ENCODE peak calls at places on chromosome 20, in nine cellular contexts. O, Y, D, N, V, M, T, U and S are unnamed samples.
A peak's percentile ranks its signal among the peaks of the same experiment; 100 is the strongest.

GRCh38 chr20:32742322-32743236 is 688 bp downstream of the COMMD7 start:
- DNase-seq in V (no peak), Y (peak; percentile 26), U (no peak), M (peak; percentile 14), O (no peak), D (no peak), T (no peak), N (no peak), S (no peak)

GRCh38 chr20:371755-372542 is 8.6 kb upstream of the TRIB3 start:
- DNase-seq in O (peak; percentile 79), D (peak; percentile 38), T (peak; percentile 54), V (no peak), Y (no peak), N (no peak), M (no peak), U (no peak), S (no peak)

GRCh38 chr20:34536798-34537394 is 20.7 kb downstream of the DYNLRB1 start:
- DNase-seq in M (peak; percentile 42), O (peak; percentile 51), U (no peak), N (no peak), T (no peak), V (peak; percentile 45), Y (no peak), D (peak; percentile 51), S (no peak)

GRCh38 chr20:62323146-62323979 is 20.6 kb downstream of the ADRM1 start:
- DNase-seq in V (no peak), D (no peak), Y (no peak), O (no peak), M (no peak), T (no peak), N (no peak), U (no peak), S (no peak)

GRCh38 chr20:35653893-35654292 is 10.8 kb downstream of the CPNE1 start:
- DNase-seq in D (no peak), T (no peak), M (no peak), V (no peak), N (no peak), Y (no peak), O (no peak), U (no peak), S (no peak)

GRCh38 chr20:9218412-9219001 is 149.6 kb downstream of the PLCB4 start:
- DNase-seq in T (peak; percentile 67), U (no peak), M (no peak), O (peak; percentile 88), V (peak; percentile 4), D (no peak), N (no peak), Y (no peak), S (no peak)

GRCh38 chr20:62473717-62474584 is 1.8 kb downstream of the GATA5 start:
- DNase-seq in T (no peak), N (no peak), Y (no peak), U (no peak), O (no peak), V (no peak), D (peak; percentile 72), M (no peak), S (no peak)

GRCh38 chr20:38564680-38565079 is 16.3 kb upstream of the ADIG start:
- DNase-seq in Y (no peak), V (no peak), N (no peak), U (no peak), M (no peak), O (no peak), D (no peak), T (no peak), S (no peak)

GRCh38 chr20:47800619-47801018 is 15.3 kb upstream of the SULF2 start:
- DNase-seq in M (no peak), D (no peak), O (no peak), V (no peak), U (no peak), T (no peak), Y (no peak), N (no peak), S (no peak)

GRCh38 chr20:60642546-60642945 is 609.5 kb upstream of the CDH4 start:
- DNase-seq in M (no peak), O (no peak), N (no peak), Y (no peak), U (no peak), T (no peak), V (no peak), D (no peak), S (no peak)

GRCh38 chr20:18007534-18008292 is 38.9 kb downstream of the MGME1 start:
- DNase-seq in Y (no peak), U (no peak), D (no peak), M (no peak), O (no peak), N (no peak), T (no peak), V (no peak), S (no peak)

GRCh38 chr20:21936720-21937380 is 231.4 kb downstream of the PAX1 start:
- DNase-seq in Y (no peak), D (peak; percentile 16), M (no peak), T (no peak), O (peak; percentile 23), N (no peak), V (no peak), U (no peak), S (no peak)

GRCh38 chr20:300345-300744 is 3.0 kb downstream of the ZCCHC3 start:
- DNase-seq in V (no peak), O (no peak), T (no peak), D (no peak), M (no peak), Y (no peak), U (no peak), N (no peak), S (no peak)

GRCh38 chr20:6613280-6613861 is 154.1 kb upstream of the BMP2 start:
- DNase-seq in V (no peak), N (no peak), U (no peak), M (no peak), Y (no peak), O (no peak), D (no peak), T (no peak), S (no peak)

GRCh38 chr20:10507052-10507451 is 71.9 kb downstream of the SLX4IP start:
- DNase-seq in Y (no peak), V (no peak), T (no peak), D (no peak), M (no peak), N (no peak), O (no peak), U (no peak), S (no peak)

GRCh38 chr20:43722153-43722505 is 4.7 kb downstream of the GTSF1L start:
- DNase-seq in Y (peak; percentile 85), N (peak; percentile 49), T (no peak), U (no peak), D (no peak), M (peak; percentile 26), O (no peak), V (no peak), S (no peak)

GRCh38 chr20:1860446-1860845 is 34.8 kb upstream of the SIRPA start:
- DNase-seq in O (peak; percentile 63), D (no peak), Y (no peak), N (no peak), T (peak; percentile 89), V (no peak), U (no peak), M (no peak), S (no peak)

GRCh38 chr20:42204261-42204660 is 586.1 kb upstream of the CHD6 start:
- DNase-seq in V (no peak), O (no peak), U (no peak), N (no peak), M (no peak), D (no peak), Y (no peak), T (no peak), S (no peak)

GRCh38 chr20:60104980-60105379 is 146.8 kb downstream of the CDH26 start:
- DNase-seq in M (no peak), O (no peak), N (no peak), D (peak; percentile 61), V (no peak), T (no peak), U (no peak), Y (no peak), S (no peak)

GRCh38 chr20:957544-957943 is 41.4 kb upstream of the ANGPT4 start:
- DNase-seq in T (no peak), N (no peak), D (no peak), U (no peak), V (no peak), O (peak; percentile 9), M (no peak), Y (no peak), S (no peak)

GRCh38 chr20:373171-373890 is 7.2 kb upstream of the TRIB3 start:
- DNase-seq in N (no peak), V (peak; percentile 33), Y (no peak), U (no peak), T (peak; percentile 41), O (peak; percentile 84), D (peak; percentile 26), M (no peak), S (no peak)

GRCh38 chr20:63495771-63496403 is 3.0 kb downstream of the EEF1A2 start:
- DNase-seq in M (peak; percentile 75), Y (peak; percentile 68), O (peak; percentile 24), V (peak; percentile 77), N (peak; percentile 63), D (peak; percentile 93), U (peak; percentile 39), T (no peak), S (peak; percentile 66)

GRCh38 chr20:49775229-49775693 is 37.4 kb upstream of the SLC9A8 start:
- DNase-seq in N (no peak), O (peak; percentile 89), T (peak; percentile 76), Y (no peak), M (no peak), U (no peak), V (no peak), D (peak; percentile 43), S (no peak)

GRCh38 chr20:57654363-57654997 is 34.3 kb upstream of the ZBP1 start:
- DNase-seq in Y (peak; percentile 63), U (peak; percentile 50), O (peak; percentile 55), V (peak; percentile 82), T (peak; percentile 25), N (no peak), M (peak; percentile 36), D (peak; percentile 96), S (peak; percentile 66)

GRCh38 chr20:17969884-17970409 is 1.1 kb downstream of the MGME1 start:
- DNase-seq in U (peak; percentile 51), D (no peak), O (peak; percentile 76), T (no peak), V (no peak), Y (peak; percentile 21), M (no peak), N (no peak), S (no peak)